ENCODE peak calls at places on chromosomes 7 and 10, in seven cellular contexts. X is stromal cell of bone marrow; H is SW480; V is transverse colon; F is HTR-8/SVneo; K is GM12878; W is stimulated activated CD4-positive, alpha-beta T cell treated with anti-CD3 and anti-CD28 coated beads, Interleukin-4, amount 100 ng/mL, for 48 hours. L is an unnamed sample.

GRCh38 chr10:4662576-4663161 is 163.3 kb upstream of the AKR1E2 start:
- DNase-seq in X (no peak), W (no peak), K (no peak), F (no peak), V (no peak), H (peak; percentile 81), L (no peak)

GRCh38 chr10:59333731-59334130 is 28.6 kb downstream of the FAM13C start:
- DNase-seq in W (no peak), V (no peak), X (no peak), F (no peak), H (no peak), K (no peak), L (no peak)

GRCh38 chr10:72316748-72317435 is 37.8 kb downstream of the DNAJB12 start:
- DNase-seq in X (no peak), K (no peak), H (no peak), W (no peak), V (peak; percentile 84), F (no peak), L (no peak)

GRCh38 chr7:128752251-128752650 is 13.1 kb downstream of the CALU start:
- DNase-seq in H (no peak), X (no peak), V (no peak), W (no peak), F (no peak), K (no peak), L (no peak)

GRCh38 chr7:111229951-111230350 is 139.0 kb downstream of the LRRN3 start:
- DNase-seq in K (no peak), V (no peak), H (no peak), W (no peak), X (no peak), F (no peak), L (no peak)

GRCh38 chr7:74101061-74101681 is 17.6 kb downstream of the LIMK1 start:
- DNase-seq in X (no peak), W (no peak), F (no peak), K (peak; percentile 60), H (no peak), V (peak; percentile 31), L (no peak)

GRCh38 chr7:25314094-25314708 is 85.9 kb upstream of the NPVF start:
- DNase-seq in F (no peak), H (no peak), V (peak; percentile 26), W (no peak), X (no peak), K (no peak), L (no peak)

GRCh38 chr10:124283215-124284046 is 135.3 kb downstream of the OAT start:
- DNase-seq in X (no peak), K (no peak), F (no peak), W (no peak), V (no peak), H (no peak), L (no peak)

GRCh38 chr7:128845987-128846386 is 15.8 kb downstream of the FLNC start:
- DNase-seq in V (no peak), W (no peak), K (no peak), H (no peak), F (no peak), X (no peak), L (no peak)

GRCh38 chr7:159109092-159110035 is 35.3 kb downstream of the VIPR2 start:
- DNase-seq in H (no peak), W (no peak), F (no peak), V (no peak), K (no peak), X (no peak), L (no peak)

GRCh38 chr7:156158693-156159092 is 346.4 kb upstream of the SHH start:
- DNase-seq in K (no peak), F (no peak), W (no peak), H (no peak), X (no peak), V (no peak), L (no peak)

GRCh38 chr10:91210014-91210413 is 10.4 kb upstream of the PCGF5 start:
- DNase-seq in K (no peak), F (no peak), W (no peak), V (no peak), X (no peak), H (no peak), L (no peak)

GRCh38 chr10:905503-905902 is 26.0 kb downstream of the LARP4B start:
- DNase-seq in X (no peak), V (no peak), W (no peak), H (no peak), F (no peak), K (no peak), L (no peak)

L was measured in stimulated activated effector memory CD8-positive, alpha-beta T cell treated with anti-CD3 and anti-CD28 coated beads, Interleukin-12 subunit alpha, Interleukin-12 subunit beta, amount 100 ng/mL, for 72 hours.